ENCODE peak calls at places on chromosomes 13 and 19, in five cellular contexts. T is SK-N-SH, D is GM12878, Z is HepG2, P is K562. Q is an unnamed sample.

GRCh38 chr13:32883501-32883900 is 132.7 kb upstream of the KL start:
- DNase-seq in T (peak), D (no peak), Z (no peak), P (no peak), Q (no peak)

GRCh38 chr13:40187324-40187795 is 479.1 kb downstream of the FOXO1 start:
- DNase-seq in T (no peak), D (no peak), Z (no peak), P (no peak), Q (peak)

GRCh38 chr19:35739275-35740107 is 2.8 kb downstream of the IGFLR1 start:
- DNase-seq in T (no peak), D (no peak), Z (no peak), P (no peak), Q (no peak)

GRCh38 chr19:40685563-40685962 is 4.9 kb downstream of the NUMBL start:
- DNase-seq in T (no peak), D (no peak), Z (no peak), P (no peak), Q (no peak)

GRCh38 chr13:40149611-40150283 is 494.3 kb downstream of the COG6 start:
- DNase-seq in T (no peak), D (no peak), Z (no peak), P (no peak), Q (no peak)

GRCh38 chr19:5293607-5294089 is 47.0 kb downstream of the PTPRS start:
- DNase-seq in T (peak), D (no peak), Z (no peak), P (no peak), Q (peak)

GRCh38 chr13:28540612-28541011 is 45.7 kb upstream of the FLT1 start:
- DNase-seq in T (no peak), D (no peak), Z (no peak), P (no peak), Q (no peak)

GRCh38 chr19:49189259-49189658 is 31.7 kb downstream of the TRPM4 start:
- DNase-seq in T (no peak), D (no peak), Z (no peak), P (peak), Q (peak)

GRCh38 chr19:52296400-52296772 is 583 bp upstream of the ZNF480 start:
- DNase-seq in T (no peak), D (no peak), Z (peak), P (peak), Q (peak)

GRCh38 chr13:112651306-112651705 is 38.5 kb upstream of the ATP11A start:
- DNase-seq in T (no peak), D (no peak), Z (no peak), P (no peak), Q (no peak)

DNA sequence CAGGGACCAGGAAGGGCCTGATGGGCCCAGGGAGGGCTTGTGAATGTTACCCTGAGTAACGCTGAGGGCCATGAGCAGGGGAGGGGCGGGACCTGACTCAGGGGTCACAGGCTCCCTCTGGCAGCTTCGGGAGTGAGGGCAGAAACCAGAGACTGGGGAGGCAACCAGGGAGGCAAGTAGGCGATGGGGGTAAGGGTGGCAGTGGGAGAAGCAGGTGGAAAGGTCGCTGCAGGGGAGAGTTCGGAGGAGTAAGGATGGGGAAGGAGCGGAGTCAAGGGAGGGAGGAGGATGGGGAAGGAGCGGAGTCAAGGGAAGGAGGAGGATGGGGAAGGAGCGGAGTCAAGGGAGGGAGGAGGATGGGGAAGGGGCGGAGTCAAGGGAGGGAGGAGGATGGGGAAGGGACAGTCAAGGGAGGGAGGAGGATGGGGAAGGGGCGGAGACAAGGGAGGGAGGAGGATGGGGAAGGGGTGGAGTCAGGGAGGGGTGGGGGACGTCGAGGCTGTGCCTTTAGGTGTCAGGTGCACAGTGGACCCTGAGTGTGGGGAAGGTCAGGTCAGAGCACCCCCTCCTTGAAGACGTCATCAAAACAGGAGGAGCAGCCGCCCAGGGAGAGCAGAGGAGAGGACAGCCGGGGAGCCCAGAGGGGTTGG is 15.5 kb upstream of the B3GNT3 start:
- DNase-seq in T (peak), D (no peak), Z (no peak), P (peak), Q (peak)
- TF ChIP-seq FOXM1 in T (no peak), D (no peak), Z (no peak), P (no peak), Q (no peak)

DNA sequence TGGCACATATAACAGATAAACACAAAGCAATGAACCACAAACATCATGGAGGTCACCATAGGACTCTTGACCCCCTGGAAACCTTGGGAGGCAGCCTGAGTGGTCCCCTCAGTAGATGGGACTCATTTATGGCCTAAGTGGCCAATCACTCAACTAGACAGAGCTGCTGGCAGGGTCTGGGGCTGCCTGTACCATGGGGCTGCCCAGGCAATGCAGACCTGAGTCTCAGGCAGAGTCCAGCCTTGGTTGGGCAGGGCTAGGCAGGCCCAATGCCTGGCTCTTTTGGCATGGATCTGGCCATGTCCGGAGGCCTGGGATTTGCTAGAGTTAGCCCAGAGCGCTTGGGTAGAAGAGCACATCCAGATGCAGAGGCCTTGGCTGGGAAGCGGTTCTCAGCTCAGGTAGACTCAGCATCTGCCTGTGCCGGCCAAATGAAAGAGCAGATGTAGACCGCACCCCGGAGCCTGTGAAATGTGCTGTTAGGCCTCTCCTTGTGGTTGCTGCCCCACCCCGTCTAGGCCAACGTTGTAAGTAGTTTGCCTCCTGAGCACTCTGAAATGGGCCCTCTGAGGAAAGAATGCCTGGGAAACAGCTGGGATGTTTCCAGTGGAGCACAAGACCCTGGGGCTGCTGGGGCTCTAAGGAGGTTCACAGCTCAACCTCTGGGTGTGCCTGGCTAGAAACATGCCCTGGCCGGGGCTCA is 171.2 kb downstream of the ZNF536 start:
- DNase-seq in T (no peak), D (no peak), Z (no peak), P (no peak), Q (no peak)
- TF ChIP-seq FOXM1 in T (no peak), D (no peak), Z (no peak), P (no peak), Q (no peak)

GRCh38 chr19:10870501-10870954 is 825 bp upstream of the CARM1 start:
- DNase-seq in T (no peak), D (no peak), Z (no peak), P (no peak), Q (no peak)

GRCh38 chr19:10872551-10873107 is 1.3 kb downstream of the CARM1 start:
- DNase-seq in T (no peak), D (no peak), Z (no peak), P (no peak), Q (no peak)

GRCh38 chr19:10874019-10874418 is 2.7 kb downstream of the CARM1 start:
- DNase-seq in T (no peak), D (no peak), Z (no peak), P (no peak), Q (no peak)

GRCh38 chr19:10870955-10871603 is at the start of gene CARM1:
- DNase-seq in T (peak), D (peak), Z (peak), P (peak), Q (peak)

DNA sequence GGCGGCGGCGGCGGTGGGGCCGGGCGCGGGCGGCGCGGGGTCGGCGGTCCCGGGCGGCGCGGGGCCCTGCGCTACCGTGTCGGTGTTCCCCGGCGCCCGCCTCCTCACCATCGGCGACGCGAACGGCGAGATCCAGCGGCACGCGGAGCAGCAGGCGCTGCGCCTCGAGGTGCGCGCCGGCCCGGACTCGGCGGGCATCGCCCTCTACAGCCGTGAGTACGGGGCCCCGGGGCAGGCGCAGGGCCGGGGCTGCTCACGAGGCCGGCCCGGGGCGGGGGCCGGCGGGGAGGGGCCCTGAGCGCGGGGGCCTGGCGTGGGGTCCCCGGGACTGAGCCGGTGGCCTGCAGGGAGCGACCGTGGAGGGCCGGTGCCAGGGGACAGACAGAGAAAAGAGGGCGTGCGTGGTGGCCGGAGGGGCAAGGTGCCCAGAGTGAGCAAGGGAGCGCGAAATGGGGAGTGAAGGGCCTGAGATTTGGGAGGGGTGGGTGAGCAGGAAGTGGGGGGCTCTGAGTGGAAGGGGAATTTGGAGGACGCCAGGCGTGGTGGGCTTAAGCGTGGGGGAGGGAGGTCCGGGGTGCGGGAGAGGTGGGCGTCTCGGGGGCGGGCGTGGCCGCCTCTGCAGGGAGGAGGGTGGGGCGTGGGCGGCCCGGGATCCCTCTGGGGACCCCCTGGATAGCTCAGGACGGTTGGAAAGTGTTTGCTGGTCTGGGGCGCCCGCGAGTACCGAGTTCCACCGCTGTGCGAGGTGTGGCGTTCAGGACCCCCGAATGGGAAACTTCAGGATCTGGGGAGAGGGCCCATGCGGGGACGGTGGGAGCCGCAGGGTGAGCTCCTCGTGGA is 578 bp downstream of the CARM1 start:
- DNase-seq in T (peak), D (no peak), Z (no peak), P (peak), Q (no peak)
- TF ChIP-seq FOXM1 in T (no peak), D (no peak), Z (no peak), P (no peak), Q (no peak)

GRCh38 chr13:96229356-96229755 is 139.4 kb downstream of the HS6ST3 start:
- DNase-seq in T (peak), D (no peak), Z (peak), P (peak), Q (peak)
- TF ChIP-seq FOXM1 in T (no peak), D (no peak), Z (no peak), P (no peak), Q (no peak)